ENCODE peak calls at places on chromosomes 4 and X, in ten cellular contexts. W is COR-L47; F is cardiac septum; C is T-cell; N is tibial artery; L is hypothalamus; I is M059J; K is GF-D8; Y is stimulated activated CD4-positive, alpha-beta T cell treated with anti-CD3 and anti-CD28 coated beads, Interleukin-4, amount 100 ng/mL, for 24 hours; A is NCI-H1092. T is an unnamed sample.

GRCh38 chr4:56739104-56739777 is 58.1 kb upstream of the HOPX start:
- DNase-seq in C (no peak), L (no peak), F (no peak), I (no peak), W (no peak), K (no peak), N (no peak), Y (no peak), A (no peak), T (no peak)

GRCh38 chrX:79096339-79096638 is 48.2 kb upstream of the GPR174 start:
- DNase-seq in F (no peak), I (no peak), K (no peak), A (no peak), N (no peak), L (no peak), C (no peak), Y (no peak), W (no peak), T (no peak)

GRCh38 chr4:146246381-146246780 is 32.0 kb downstream of the REELD1 start:
- DNase-seq in Y (no peak), L (no peak), W (no peak), I (no peak), N (no peak), A (no peak), F (no peak), C (no peak), K (no peak), T (no peak)

GRCh38 chr4:11230888-11231287 is 197.8 kb downstream of the HS3ST1 start:
- DNase-seq in W (no peak), N (no peak), A (no peak), I (no peak), Y (no peak), C (no peak), K (no peak), L (no peak), F (no peak), T (no peak)

GRCh38 chr4:164731827-164732474 is 22.0 kb upstream of the SMIM31 start:
- DNase-seq in I (peak), Y (peak), F (no peak), A (no peak), L (no peak), K (no peak), W (peak), C (peak), N (no peak), T (no peak)

GRCh38 chr4:15186826-15187225 is 184.5 kb downstream of the CPEB2 start:
- DNase-seq in F (no peak), N (no peak), W (no peak), C (no peak), I (no peak), Y (no peak), K (no peak), A (no peak), L (no peak), T (no peak)

GRCh38 chrX:2712890-2713860 is 22.1 kb downstream of the CD99 start:
- DNase-seq in K (no peak), L (no peak), Y (no peak), N (no peak), I (no peak), A (no peak), W (no peak), C (no peak), F (peak), T (no peak)

GRCh38 chrX:68511255-68511654 is 12.4 kb downstream of the YIPF6 start:
- DNase-seq in W (peak), N (no peak), F (no peak), A (peak), Y (peak), K (no peak), L (no peak), I (peak), C (peak), T (peak)

GRCh38 chrX:108036298-108036973 is 8.4 kb upstream of the VSIG1 start:
- DNase-seq in C (no peak), Y (no peak), N (no peak), K (no peak), L (no peak), A (no peak), F (no peak), W (no peak), I (peak), T (no peak)

GRCh38 chr4:106273831-106274230 is 42.2 kb downstream of the TBCK start:
- DNase-seq in A (no peak), N (no peak), Y (no peak), I (peak), L (no peak), C (no peak), W (no peak), F (no peak), K (no peak), T (no peak)

GRCh38 chr4:109079731-109080130 is 222.7 kb downstream of the COL25A1 start:
- DNase-seq in I (peak), W (no peak), K (no peak), C (no peak), F (no peak), N (no peak), L (no peak), Y (no peak), A (no peak), T (no peak)

GRCh38 chr4:1234296-1234695 is 14.6 kb downstream of the CTBP1 start:
- DNase-seq in A (no peak), K (no peak), I (no peak), W (no peak), N (peak), F (no peak), Y (no peak), L (no peak), C (no peak), T (no peak)

T was measured in lung.